ENCODE peak calls at places on chromosomes 7 and 10, in nine cellular contexts. I is stimulated activated CD8-positive, alpha-beta memory T cell treated with anti-CD3 and anti-CD28 coated beads, Interleukin-15, amount 100 ng/mL, for 4 hours; N is left kidney; X is IMR-90; L is BJ; Y is H4; B is stimulated activated CD4-positive, alpha-beta T cell treated with anti-CD3 and anti-CD28 coated beads, Interleukin-2, amount 100 ng/mL, for 48 hours; F is stomach; Z is PC-3. E is an unnamed sample.

GRCh38 chr7:133434246-133434865 is 181.5 kb downstream of the EXOC4 start:
- DNase-seq in N (peak; percentile 55), Z (peak; percentile 30), B (no peak), X (peak; percentile 49), Y (peak; percentile 17), L (no peak), I (no peak), F (no peak), E (peak; percentile 36)

GRCh38 chr7:43750016-43750887 is 8.2 kb upstream of the BLVRA start:
- DNase-seq in F (no peak), L (no peak), Y (no peak), N (no peak), Z (no peak), I (no peak), X (peak; percentile 65), B (no peak), E (peak; percentile 88)

GRCh38 chr10:33204049-33204448 is 130.4 kb downstream of the NRP1 start:
- DNase-seq in F (no peak), I (no peak), N (no peak), Z (no peak), Y (no peak), B (no peak), L (no peak), X (no peak), E (no peak)

GRCh38 chr7:104629393-104629792 is 301.0 kb downstream of the LHFPL3 start:
- DNase-seq in Y (no peak), B (no peak), I (no peak), L (no peak), X (no peak), F (no peak), Z (no peak), N (no peak), E (no peak)

GRCh38 chr10:16231734-16232133 is 205.1 kb upstream of the PTER start:
- DNase-seq in N (no peak), B (no peak), F (no peak), Z (no peak), L (no peak), I (no peak), Y (no peak), X (no peak), E (no peak)

GRCh38 chr10:1364151-1364910 is 308.1 kb downstream of the WDR37 start:
- DNase-seq in F (no peak), L (no peak), X (no peak), B (no peak), N (no peak), I (no peak), Y (no peak), Z (no peak), E (no peak)

GRCh38 chr10:89283988-89284475 is 17.8 kb upstream of the IFIT2 start:
- DNase-seq in Y (peak; percentile 70), B (no peak), X (peak; percentile 81), N (peak; percentile 84), I (no peak), Z (peak; percentile 64), F (no peak), L (peak; percentile 92), E (peak; percentile 86)

GRCh38 chr7:155802291-155802690 is 10.0 kb downstream of the SHH start:
- DNase-seq in N (no peak), B (no peak), Z (no peak), L (no peak), I (no peak), Y (no peak), X (no peak), F (no peak), E (no peak)

GRCh38 chr10:71548494-71548846 is 151.8 kb downstream of the CDH23 start:
- DNase-seq in I (no peak), N (peak; percentile 64), Z (peak; percentile 34), X (peak; percentile 0), Y (no peak), B (no peak), F (no peak), L (no peak), E (peak; percentile 6)

GRCh38 chr10:78371118-78371517 is 337.5 kb downstream of the RPS24 start:
- DNase-seq in I (no peak), Y (no peak), L (no peak), Z (no peak), F (no peak), N (peak; percentile 46), X (no peak), B (no peak), E (no peak)

GRCh38 chr10:60649485-60650271 is 128.6 kb upstream of the CDK1 start:
- DNase-seq in L (no peak), X (no peak), B (no peak), I (no peak), Z (peak; percentile 76), Y (no peak), N (no peak), F (no peak), E (no peak)

GRCh38 chr10:27741173-27742091 is 4.2 kb downstream of the MKX start:
- DNase-seq in Z (no peak), Y (no peak), N (peak; percentile 29), B (no peak), I (no peak), F (no peak), L (no peak), X (no peak), E (no peak)

GRCh38 chr7:117076426-117076943 is 123.2 kb downstream of the ST7 start:
- DNase-seq in X (no peak), Y (no peak), Z (no peak), F (no peak), B (no peak), I (no peak), N (no peak), L (no peak), E (no peak)

GRCh38 chr7:133044722-133045473 is 37.0 kb downstream of the CHCHD3 start:
- DNase-seq in F (no peak), Y (no peak), L (no peak), X (no peak), I (no peak), N (peak; percentile 5), Z (no peak), B (no peak), E (no peak)

GRCh38 chr7:20697351-20697750 is 81.9 kb downstream of the ABCB5 start:
- DNase-seq in X (no peak), Y (peak; percentile 39), N (no peak), F (no peak), B (no peak), L (no peak), Z (no peak), I (no peak), E (no peak)